ENCODE peak calls at places on chromosome 5, in nine cellular contexts. P is heart left ventricle, H is vagina, G is spleen, W is A549, D is body of pancreas, F is transverse colon, U is adrenal gland, Z is lower leg skin. K is an unnamed sample.

GRCh38 chr5:32170303-32171170 is 3.6 kb downstream of the GOLPH3 start:
- DNase-seq in P (no peak), H (no peak), G (no peak), W (peak), D (no peak), F (no peak), U (no peak), Z (peak), K (peak)

GRCh38 chr5:77945874-77946273 is 169.7 kb upstream of the TBCA start:
- DNase-seq in P (no peak), H (no peak), G (no peak), W (no peak), D (no peak), F (no peak), U (no peak), Z (no peak), K (no peak)

GRCh38 chr5:163586431-163587033 is 81.1 kb downstream of the MAT2B start:
- DNase-seq in P (no peak), H (no peak), G (no peak), W (no peak), D (no peak), F (no peak), U (no peak), Z (no peak), K (no peak)

GRCh38 chr5:92561362-92562006 is 1019.5 kb downstream of the NR2F1-AS1 start:
- DNase-seq in P (no peak), H (no peak), G (no peak), W (peak), D (no peak), F (no peak), U (no peak), Z (no peak), K (no peak)

GRCh38 chr5:35608881-35609779 is 8.5 kb upstream of the SPEF2 start:
- DNase-seq in P (no peak), H (no peak), G (no peak), W (peak), D (no peak), F (peak), U (no peak), Z (no peak), K (no peak)

GRCh38 chr5:82259172-82259800 is 18.9 kb downstream of the RPS23 start:
- DNase-seq in P (no peak), H (no peak), G (no peak), W (peak), D (no peak), F (no peak), U (no peak), Z (no peak), K (peak)

GRCh38 chr5:115179068-115179958 is 9.6 kb upstream of the TRIM36 start:
- DNase-seq in P (no peak), H (no peak), G (peak), W (no peak), D (no peak), F (peak), U (no peak), Z (no peak), K (no peak)

GRCh38 chr5:98468188-98468869 is 305.1 kb upstream of the RGMB start:
- DNase-seq in P (no peak), H (no peak), G (no peak), W (peak), D (no peak), F (no peak), U (no peak), Z (no peak), K (peak)

GRCh38 chr5:112186401-112186990 is 232.6 kb downstream of the EPB41L4A start:
- DNase-seq in P (no peak), H (no peak), G (no peak), W (peak), D (peak), F (no peak), U (no peak), Z (no peak), K (peak)

GRCh38 chr5:95771109-95771708 is 40.1 kb downstream of the RHOBTB3 start:
- DNase-seq in P (peak), H (no peak), G (no peak), W (no peak), D (peak), F (no peak), U (peak), Z (peak), K (peak)

GRCh38 chr5:169546346-169546745 is 37.2 kb upstream of the SPDL1 start:
- DNase-seq in P (no peak), H (no peak), G (no peak), W (no peak), D (no peak), F (no peak), U (no peak), Z (no peak), K (no peak)

GRCh38 chr5:55231476-55232193 is 1.8 kb downstream of the CCNO start:
- DNase-seq in P (no peak), H (no peak), G (no peak), W (no peak), D (peak), F (peak), U (no peak), Z (no peak), K (peak)

GRCh38 chr5:103512506-103512905 is 50.1 kb downstream of the NUDT12 start:
- DNase-seq in P (no peak), H (no peak), G (no peak), W (no peak), D (no peak), F (no peak), U (no peak), Z (no peak), K (no peak)

GRCh38 chr5:139636975-139637408 is 11.2 kb upstream of the CXXC5 start:
- DNase-seq in P (no peak), H (no peak), G (no peak), W (no peak), D (no peak), F (no peak), U (no peak), Z (no peak), K (no peak)

GRCh38 chr5:157198277-157199058 is 17.8 kb downstream of the ITK start:
- DNase-seq in P (no peak), H (no peak), G (no peak), W (no peak), D (no peak), F (peak), U (no peak), Z (no peak), K (no peak)

GRCh38 chr5:175555168-175555745 is 76.9 kb downstream of the SFXN1 start:
- DNase-seq in P (no peak), H (peak), G (no peak), W (no peak), D (no peak), F (no peak), U (no peak), Z (no peak), K (no peak)

GRCh38 chr5:40973364-40974004 is 64.2 kb downstream of the C7 start:
- DNase-seq in P (no peak), H (no peak), G (no peak), W (no peak), D (no peak), F (no peak), U (no peak), Z (no peak), K (no peak)

GRCh38 chr5:172096184-172096941 is 89.9 kb upstream of the FBXW11 start:
- DNase-seq in P (no peak), H (no peak), G (no peak), W (no peak), D (no peak), F (no peak), U (no peak), Z (no peak), K (no peak)
- TF ChIP-seq POLR2A in P (no peak), H (no peak), G (no peak), W (no peak), D (no peak), F (no peak), U (no peak), Z (no peak), K (no peak)

DNA sequence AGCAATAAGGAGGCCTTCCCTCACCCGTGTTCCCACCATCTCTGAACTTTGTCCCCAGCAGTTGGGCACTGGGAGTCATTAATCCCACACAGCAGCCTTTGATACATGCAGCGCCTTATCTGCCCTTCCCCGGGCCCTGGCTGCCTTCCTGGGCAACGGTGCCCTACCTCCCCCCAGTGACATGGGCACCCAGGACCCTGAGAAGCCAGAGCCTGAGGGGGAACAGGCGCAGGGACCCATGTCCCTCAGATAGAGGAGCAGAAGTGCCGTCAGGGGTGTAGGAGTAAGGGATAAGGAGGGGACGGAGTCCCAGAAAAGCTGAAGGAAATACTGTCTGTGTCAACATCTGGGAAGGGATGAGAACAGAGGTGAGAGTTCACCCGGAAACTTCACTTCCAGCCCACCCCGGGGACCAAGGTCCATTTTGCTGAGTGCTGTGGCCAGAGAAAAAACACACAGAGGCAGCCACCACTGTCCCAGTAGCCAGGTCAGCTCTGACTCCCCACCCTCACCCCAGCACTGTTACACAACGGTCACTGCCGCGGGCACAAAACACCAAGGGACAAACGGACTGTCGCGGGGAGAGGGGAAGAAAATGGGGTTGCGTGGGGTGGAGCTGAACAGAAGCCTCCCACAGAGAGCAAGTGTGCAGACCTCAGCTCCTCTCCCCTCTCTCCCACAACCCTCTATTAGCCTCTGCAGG is 3.8 kb downstream of the PCDH1 start:
- DNase-seq in P (no peak), H (peak), G (peak), W (no peak), D (peak), F (peak), U (no peak), Z (no peak), K (no peak)
- H3K4me3 ChIP-seq in P (peak), H (peak), G (no peak), W (no peak), D (no peak), F (peak), U (no peak), Z (no peak), K (no peak)

DNA sequence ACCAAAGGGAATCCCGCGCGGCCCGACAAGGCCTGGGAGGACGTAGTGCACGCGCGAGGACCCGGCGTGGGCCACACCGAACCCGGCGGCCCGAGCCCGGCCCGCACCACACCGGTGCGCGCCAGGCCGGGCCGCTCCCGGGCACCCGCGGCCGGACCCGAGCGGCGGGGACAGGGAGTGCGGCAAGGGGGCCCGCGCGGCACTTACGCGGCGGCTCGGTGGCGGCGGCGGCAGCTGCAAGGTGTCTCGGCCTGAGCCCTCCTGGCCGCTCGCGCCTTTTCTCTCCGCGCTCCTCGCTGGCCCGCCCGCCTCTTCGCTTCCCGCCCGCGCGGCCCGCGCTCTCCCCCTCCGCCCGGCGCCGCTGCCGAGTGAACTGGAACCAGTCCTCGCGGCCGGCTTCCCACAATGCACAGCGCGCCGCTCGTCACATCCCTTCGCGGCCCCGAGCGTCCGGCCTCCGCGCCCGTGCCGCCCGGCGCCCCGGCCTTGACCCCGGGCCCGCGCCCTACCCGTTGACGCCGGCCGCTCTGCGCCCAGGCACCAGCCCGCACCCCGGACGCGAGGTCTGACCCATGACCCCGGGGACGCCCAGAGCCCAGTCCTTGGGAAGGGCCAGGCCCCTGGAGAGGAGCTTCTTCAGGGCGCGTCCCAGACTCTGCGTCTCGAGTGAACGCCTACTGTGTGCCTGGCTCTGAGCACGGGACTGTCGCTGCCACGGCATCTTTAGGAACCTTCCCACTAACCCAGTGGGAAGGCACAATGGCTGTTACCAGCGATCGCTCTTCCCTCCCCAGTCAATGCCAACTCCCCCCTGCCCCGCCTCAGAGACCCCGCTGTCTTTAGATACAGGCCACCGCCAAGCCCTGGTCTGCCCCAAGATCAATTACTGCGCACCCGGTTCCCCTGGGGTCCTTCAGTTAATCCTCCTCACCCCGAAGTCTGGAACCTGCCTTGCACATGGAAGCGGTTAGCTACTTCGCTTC is at the start of gene MACROH2A1:
- DNase-seq in P (peak), H (no peak), G (peak), W (peak), D (peak), F (peak), U (peak), Z (peak), K (peak)
- TF ChIP-seq POLR2A in P (peak), H (peak), G (peak), W (peak), D (peak), F (peak), U (peak), Z (no peak), K (peak)

GRCh38 chr5:1724822-1725602 is 74.6 kb downstream of the MRPL36 start:
- DNase-seq in P (no peak), H (no peak), G (no peak), W (no peak), D (no peak), F (no peak), U (peak), Z (peak), K (no peak)
- H3K4me3 ChIP-seq in P (no peak), H (no peak), G (peak), W (no peak), D (no peak), F (no peak), U (peak), Z (no peak), K (no peak)

GRCh38 chr5:177497297-177498012 is at the start of gene PDLIM7:
- DNase-seq in P (peak), H (peak), G (peak), W (peak), D (peak), F (peak), U (peak), Z (peak), K (peak)
- TF ChIP-seq POLR2A in P (peak), H (peak), G (peak), W (peak), D (peak), F (peak), U (peak), Z (no peak), K (peak)

K was measured in endothelial cell of umbilical vein.